ENCODE peak calls at places on chromosomes 12 and 14, in nine cellular contexts. A, B, Z, P, U, N, Y, G and E are unnamed samples.

GRCh38 chr12:53324779-53325538 is 3.5 kb upstream of the AAAS start:
- DNase-seq in U (peak; percentile 94), N (peak; percentile 90), P (peak; percentile 88), A (peak; percentile 94), Z (peak; percentile 94), Y (peak; percentile 55), G (peak; percentile 97), B (peak; percentile 75), E (peak; percentile 98)

GRCh38 chr12:51395283-51396230 is 4.4 kb upstream of the GALNT6 start:
- DNase-seq in Z (no peak), Y (no peak), N (no peak), P (no peak), B (no peak), A (no peak), U (no peak), G (no peak), E (no peak)

GRCh38 chr12:124301084-124301654 is 6.3 kb downstream of the RFLNA start:
- DNase-seq in Y (no peak), Z (no peak), G (no peak), P (no peak), U (no peak), N (no peak), A (no peak), B (no peak), E (no peak)

GRCh38 chr14:97916669-97917068 is 1119.5 kb downstream of the VRK1 start:
- DNase-seq in G (no peak), N (no peak), Y (no peak), P (no peak), U (no peak), A (no peak), Z (no peak), B (no peak), E (no peak)

GRCh38 chr14:68665116-68665515 is 127.8 kb downstream of the ZFP36L1 start:
- DNase-seq in U (no peak), Z (peak; percentile 69), A (no peak), P (no peak), Y (no peak), G (no peak), B (no peak), N (no peak), E (no peak)

GRCh38 chr14:95483843-95484165 is 32.6 kb downstream of the SYNE3 start:
- DNase-seq in P (peak; percentile 37), B (no peak), Y (no peak), G (no peak), A (no peak), N (no peak), U (no peak), Z (no peak), E (no peak)

GRCh38 chr14:100538566-100539318 is 48.5 kb downstream of the BEGAIN start:
- DNase-seq in N (no peak), U (peak; percentile 14), Z (no peak), Y (no peak), G (no peak), A (no peak), P (no peak), B (no peak), E (no peak)

GRCh38 chr14:56487090-56487667 is 92.4 kb upstream of the TMEM260 start:
- DNase-seq in U (no peak), Z (peak; percentile 41), Y (no peak), G (peak; percentile 39), N (no peak), A (no peak), B (no peak), P (no peak), E (no peak)

GRCh38 chr12:77300815-77301214 is 235.4 kb upstream of the E2F7 start:
- DNase-seq in U (no peak), N (no peak), G (no peak), B (no peak), P (no peak), A (no peak), Y (no peak), Z (no peak), E (no peak)

GRCh38 chr14:69137456-69138188 is 15.3 kb downstream of the DCAF5 start:
- DNase-seq in Z (no peak), Y (no peak), N (no peak), U (no peak), A (no peak), G (peak; percentile 27), B (no peak), P (no peak), E (no peak)

GRCh38 chr12:9649532-9649940 is 20.0 kb upstream of the CLEC2D start:
- DNase-seq in N (no peak), B (no peak), G (no peak), A (no peak), P (peak; percentile 85), Y (no peak), U (no peak), Z (no peak), E (no peak)

GRCh38 chr14:56664811-56665421 is 85.3 kb downstream of the TMEM260 start:
- DNase-seq in U (no peak), Y (no peak), B (no peak), G (no peak), Z (no peak), A (no peak), P (no peak), N (no peak), E (no peak)

GRCh38 chr14:54653764-54654469 is 87.0 kb downstream of the SAMD4A start:
- DNase-seq in U (peak; percentile 66), A (no peak), Z (peak; percentile 91), G (peak; percentile 55), P (no peak), B (no peak), N (no peak), Y (no peak), E (peak; percentile 40)

GRCh38 chr12:122516544-122517361 is 10.0 kb downstream of the RSRC2 start:
- DNase-seq in A (no peak), P (no peak), N (no peak), Y (no peak), G (no peak), B (no peak), Z (no peak), U (no peak), E (no peak)

GRCh38 chr14:106372870-106373657 is 846.7 kb downstream of the TMEM121 start:
- DNase-seq in Y (no peak), U (peak; percentile 27), G (peak; percentile 6), A (peak; percentile 47), N (peak; percentile 76), Z (peak; percentile 10), B (no peak), P (peak; percentile 77), E (peak; percentile 36)

GRCh38 chr12:123655420-123655819 is 15.5 kb upstream of the TCTN2 start:
- DNase-seq in G (no peak), P (peak; percentile 63), Z (no peak), U (peak; percentile 60), Y (no peak), B (no peak), N (no peak), A (no peak), E (no peak)

GRCh38 chr12:1429980-1430379 is 164.4 kb downstream of the FBXL14 start:
- DNase-seq in A (peak; percentile 4), Z (peak; percentile 54), N (no peak), Y (peak; percentile 72), B (no peak), P (no peak), U (no peak), G (peak; percentile 86), E (no peak)

GRCh38 chr14:90140298-90140955 is 78.6 kb downstream of the KCNK13 start:
- DNase-seq in A (peak; percentile 6), G (no peak), Y (no peak), P (no peak), Z (peak; percentile 35), N (no peak), U (no peak), B (no peak), E (no peak)